ENCODE peak calls at places on chromosomes 7 and 10, in ten cellular contexts. Z is uterus; F is H1; Y is PC-3; C is Peyer's patch; K is MM.1S; A is neuronal stem cell; T is CD8-positive, alpha-beta memory T cell; X is H9; N is OCI-LY7. E is an unnamed sample.

GRCh38 chr7:2034291-2035201 is 198.2 kb downstream of the MAD1L1 start:
- DNase-seq in Z (no peak), F (no peak), Y (no peak), C (no peak), K (no peak), A (no peak), T (no peak), X (no peak), N (no peak), E (peak; percentile 46)

GRCh38 chr7:64307254-64308018 is 6.3 kb upstream of the ZNF736 start:
- DNase-seq in Z (peak; percentile 90), F (no peak), Y (peak; percentile 16), C (peak; percentile 98), K (peak; percentile 53), A (peak; percentile 0), T (peak; percentile 92), X (no peak), N (peak; percentile 98), E (peak; percentile 96)

GRCh38 chr7:111639894-111640293 is 77.6 kb upstream of the IMMP2L start:
- DNase-seq in Z (no peak), F (no peak), Y (no peak), C (no peak), K (no peak), A (no peak), T (no peak), X (no peak), N (no peak), E (no peak)

GRCh38 chr7:73577627-73578341 is 595 bp downstream of the TBL2 start:
- DNase-seq in Z (no peak), F (no peak), Y (peak; percentile 12), C (no peak), K (peak; percentile 35), A (no peak), T (no peak), X (no peak), N (no peak), E (no peak)

GRCh38 chr7:144834516-144835165 is 1.2 kb downstream of the TPK1 start:
- DNase-seq in Z (no peak), F (no peak), Y (no peak), C (peak; percentile 63), K (peak; percentile 24), A (no peak), T (peak; percentile 32), X (no peak), N (peak; percentile 69), E (peak; percentile 64)

GRCh38 chr10:93138113-93138870 is 64.6 kb downstream of the CYP26A1 start:
- DNase-seq in Z (no peak), F (no peak), Y (no peak), C (no peak), K (no peak), A (no peak), T (no peak), X (no peak), N (no peak), E (no peak)

GRCh38 chr10:8498290-8498689 is 443.8 kb downstream of the GATA3 start:
- DNase-seq in Z (no peak), F (no peak), Y (no peak), C (no peak), K (no peak), A (no peak), T (no peak), X (no peak), N (no peak), E (no peak)

GRCh38 chr10:116748471-116748870 is 6.1 kb upstream of the HSPA12A start:
- DNase-seq in Z (no peak), F (no peak), Y (no peak), C (no peak), K (no peak), A (no peak), T (no peak), X (no peak), N (no peak), E (peak; percentile 32)

GRCh38 chr10:30058111-30058510 is 1.3 kb downstream of the JCAD start:
- DNase-seq in Z (peak; percentile 73), F (no peak), Y (peak; percentile 4), C (no peak), K (no peak), A (no peak), T (no peak), X (no peak), N (no peak), E (no peak)

GRCh38 chr10:30057421-30057841 is 2.0 kb downstream of the JCAD start:
- DNase-seq in Z (no peak), F (no peak), Y (peak; percentile 29), C (no peak), K (no peak), A (no peak), T (no peak), X (no peak), N (no peak), E (no peak)

GRCh38 chr10:30056767-30057355 is 2.5 kb downstream of the JCAD start:
- DNase-seq in Z (no peak), F (no peak), Y (no peak), C (no peak), K (no peak), A (no peak), T (no peak), X (no peak), N (no peak), E (no peak)

GRCh38 chr10:30056281-30056680 is 3.1 kb downstream of the JCAD start:
- DNase-seq in Z (no peak), F (no peak), Y (no peak), C (no peak), K (no peak), A (no peak), T (no peak), X (no peak), N (no peak), E (no peak)

DNA sequence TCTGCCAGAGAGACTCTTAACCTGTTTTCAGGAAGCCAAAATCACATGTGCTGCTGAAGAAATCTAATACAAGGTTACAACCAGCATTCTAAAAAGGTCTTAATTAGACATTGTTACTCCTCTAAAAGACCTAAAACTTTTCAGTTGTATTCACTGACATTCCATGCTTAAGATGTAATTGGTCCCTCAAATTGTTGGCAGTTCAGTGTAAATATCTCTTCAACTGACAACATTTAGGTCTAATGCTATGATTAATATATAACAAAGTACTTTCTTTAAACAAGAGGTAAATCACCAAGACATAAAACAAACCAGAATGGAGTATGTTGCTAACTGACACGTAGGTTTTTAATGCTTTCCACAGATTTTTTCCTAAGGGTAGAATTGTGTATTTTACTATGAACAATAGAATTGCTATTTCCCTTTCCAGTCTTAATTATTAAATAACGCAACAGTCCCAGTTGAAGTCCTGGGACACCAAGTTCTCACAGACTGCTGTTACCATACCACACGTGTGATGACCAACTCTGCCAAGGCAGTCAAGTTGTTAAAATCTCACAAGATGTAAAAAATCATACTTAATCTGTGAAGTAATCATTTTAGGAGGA is 4.2 kb downstream of the JCAD start:
- DNase-seq in Z (peak; percentile 60), F (no peak), Y (peak; percentile 6), C (no peak), K (no peak), A (no peak), T (no peak), X (no peak), N (no peak), E (peak; percentile 82)
- H3K27ac ChIP-seq in Z (peak overlapping the region; percentile 95), F (no peak overlapping the region), Y (peak overlapping the region; percentile 13), C (peak overlapping the region; percentile 23), K (no peak overlapping the region), A (no peak overlapping the region), T (no peak overlapping the region), X (no peak overlapping the region), N (no peak overlapping the region), E (peak overlapping the region; percentile 94)

DNA sequence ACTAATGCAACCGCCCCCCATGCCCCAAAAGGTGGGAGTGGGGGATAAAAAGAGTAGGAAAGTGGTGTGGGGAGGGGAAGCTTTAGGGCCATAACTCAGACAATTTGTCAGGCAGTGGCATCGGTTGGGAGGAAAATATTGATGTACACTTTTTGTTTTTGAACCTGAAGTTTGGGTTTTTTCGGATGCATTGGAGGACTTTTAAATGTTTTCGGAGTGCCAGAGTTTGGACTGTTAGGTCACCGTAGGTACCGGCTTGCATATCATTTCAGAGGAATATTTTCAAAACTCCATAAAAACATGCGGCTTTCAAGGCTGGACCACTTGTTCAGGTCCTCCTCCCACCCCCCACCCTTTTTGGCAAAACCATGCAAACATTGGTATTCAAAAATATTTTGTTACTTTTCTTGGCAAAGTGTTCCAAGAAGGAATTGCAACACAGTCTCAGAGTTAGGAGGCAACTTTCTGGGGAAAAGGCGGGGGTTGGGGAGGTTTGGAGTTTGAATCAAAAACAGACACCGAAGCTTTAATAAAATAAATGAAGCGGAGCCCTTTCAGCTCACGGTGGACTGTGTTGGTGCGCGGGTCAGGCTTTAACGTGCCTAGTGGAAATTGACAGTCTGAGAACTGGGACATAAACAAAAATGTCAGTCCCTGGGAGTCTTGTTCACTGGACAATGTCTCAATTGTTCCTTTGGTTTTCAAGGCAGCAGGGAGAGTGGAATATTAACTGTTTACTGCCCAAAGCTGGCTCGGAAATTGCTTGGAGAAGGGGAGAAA is 109.1 kb downstream of the TCF7L2 start:
- DNase-seq in Z (peak; percentile 72), F (no peak), Y (no peak), C (no peak), K (no peak), A (no peak), T (no peak), X (peak; percentile 24), N (no peak), E (peak; percentile 81)
- H3K4me1 ChIP-seq in Z (peaks cover 37% of the 10 kb centered on the region), F (peaks cover 11% of the 10 kb centered on the region), Y (no peaks in the 10 kb centered on the region), C (no peaks in the 10 kb centered on the region), K (no peaks in the 10 kb centered on the region), A (peaks cover 52% of the 10 kb centered on the region), T (peaks cover 12% of the 10 kb centered on the region), X (peaks cover 34% of the 10 kb centered on the region), N (no peaks in the 10 kb centered on the region), E (no peaks in the 10 kb centered on the region)

GRCh38 chr10:64067009-64067606 is 545.9 kb downstream of the REEP3 start:
- DNase-seq in Z (no peak), F (no peak), Y (no peak), C (no peak), K (no peak), A (no peak), T (no peak), X (no peak), N (no peak), E (no peak)

GRCh38 chr10:64075604-64076003 is 554.4 kb downstream of the REEP3 start:
- DNase-seq in Z (no peak), F (no peak), Y (no peak), C (no peak), K (no peak), A (no peak), T (no peak), X (no peak), N (no peak), E (no peak)

GRCh38 chr10:64067859-64068258 is 546.7 kb downstream of the REEP3 start:
- DNase-seq in Z (no peak), F (no peak), Y (no peak), C (no peak), K (no peak), A (no peak), T (no peak), X (no peak), N (no peak), E (no peak)

GRCh38 chr10:64070241-64070640 is 549.0 kb downstream of the REEP3 start:
- DNase-seq in Z (no peak), F (no peak), Y (no peak), C (no peak), K (no peak), A (no peak), T (no peak), X (no peak), N (no peak), E (no peak)

DNA sequence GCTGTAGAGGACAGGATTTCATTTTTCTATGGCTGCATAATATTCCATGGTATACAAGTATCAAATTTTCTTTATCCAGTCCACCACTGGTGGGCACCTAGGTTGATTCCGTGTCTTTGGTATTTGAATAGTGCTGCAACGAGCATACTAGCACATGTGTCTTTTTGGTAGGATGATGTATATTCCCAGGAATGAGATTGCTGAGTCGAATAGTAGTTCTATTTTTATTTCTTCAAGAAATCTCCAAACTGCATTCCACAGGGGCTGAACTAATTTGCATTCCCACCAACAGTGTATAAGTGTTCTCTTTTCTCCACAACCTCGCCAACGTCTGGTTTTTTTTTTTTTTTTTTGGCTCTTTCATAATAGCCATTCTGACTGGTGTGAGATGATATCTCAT is 550.0 kb downstream of the REEP3 start:
- DNase-seq in Z (no peak), F (no peak), Y (no peak), C (no peak), K (no peak), A (no peak), T (no peak), X (no peak), N (no peak), E (no peak)
- H3K27ac ChIP-seq in Z (no peak overlapping the region), F (no peak overlapping the region), Y (no peak overlapping the region), C (no peak overlapping the region), K (no peak overlapping the region), A (no peak overlapping the region), T (no peak overlapping the region), X (no peak overlapping the region), N (no peak overlapping the region), E (no peak overlapping the region)

GRCh38 chr10:31578181-31578852 is 259.3 kb downstream of the ZEB1 start:
- DNase-seq in Z (no peak), F (no peak), Y (no peak), C (no peak), K (no peak), A (no peak), T (no peak), X (no peak), N (no peak), E (no peak)
- H3K4me1 ChIP-seq in Z (peaks cover 7% of the 10 kb centered on the region), F (no peaks in the 10 kb centered on the region), Y (peaks cover 18% of the 10 kb centered on the region), C (no peaks in the 10 kb centered on the region), K (no peaks in the 10 kb centered on the region), A (peaks cover 3% of the 10 kb centered on the region), T (no peaks in the 10 kb centered on the region), X (no peaks in the 10 kb centered on the region), N (no peaks in the 10 kb centered on the region), E (peaks cover 15% of the 10 kb centered on the region)

E was measured in sigmoid colon.